ENCODE peak calls at places on chromosome 14, in six cellular contexts. B is cardiac muscle cell, D is body of pancreas, F is lung, P is upper lobe of right lung, J is neural progenitor cell. Q is an unnamed sample.

GRCh38 chr14:104110491-104111209 is 25.1 kb downstream of the ASPG start:
- DNase-seq in B (no peak), D (no peak), F (no peak), P (peak), J (no peak), Q (no peak)

GRCh38 chr14:26281280-26281998 is 316.4 kb downstream of the NOVA1 start:
- DNase-seq in B (peak), D (no peak), F (no peak), P (no peak), J (no peak), Q (no peak)

GRCh38 chr14:36465178-36465577 is 54.9 kb downstream of the NKX2-1 start:
- DNase-seq in B (no peak), D (no peak), F (no peak), P (no peak), J (no peak), Q (no peak)

GRCh38 chr14:78135450-78135891 is 34.7 kb upstream of the NRXN3 start:
- DNase-seq in B (no peak), D (no peak), F (no peak), P (no peak), J (no peak), Q (no peak)

GRCh38 chr14:92649934-92650545 is 98.4 kb downstream of the LGMN start:
- DNase-seq in B (peak), D (peak), F (peak), P (peak), J (no peak), Q (no peak)

GRCh38 chr14:46571970-46572369 is 79.6 kb downstream of the RPL10L start:
- DNase-seq in B (peak), D (no peak), F (no peak), P (no peak), J (no peak), Q (no peak)

GRCh38 chr14:75506930-75507329 is 15.3 kb upstream of the BATF start:
- DNase-seq in B (no peak), D (no peak), F (no peak), P (no peak), J (no peak), Q (no peak)

GRCh38 chr14:32087173-32087861 is 10.2 kb downstream of the ARHGAP5 start:
- DNase-seq in B (peak), D (no peak), F (no peak), P (no peak), J (peak), Q (no peak)

GRCh38 chr14:24407608-24408325 is 9.0 kb downstream of the NYNRIN start:
- DNase-seq in B (no peak), D (no peak), F (no peak), P (no peak), J (no peak), Q (no peak)
- TF ChIP-seq CTCF in B (no peak), D (no peak), F (no peak), P (no peak), J (no peak), Q (no peak)

DNA sequence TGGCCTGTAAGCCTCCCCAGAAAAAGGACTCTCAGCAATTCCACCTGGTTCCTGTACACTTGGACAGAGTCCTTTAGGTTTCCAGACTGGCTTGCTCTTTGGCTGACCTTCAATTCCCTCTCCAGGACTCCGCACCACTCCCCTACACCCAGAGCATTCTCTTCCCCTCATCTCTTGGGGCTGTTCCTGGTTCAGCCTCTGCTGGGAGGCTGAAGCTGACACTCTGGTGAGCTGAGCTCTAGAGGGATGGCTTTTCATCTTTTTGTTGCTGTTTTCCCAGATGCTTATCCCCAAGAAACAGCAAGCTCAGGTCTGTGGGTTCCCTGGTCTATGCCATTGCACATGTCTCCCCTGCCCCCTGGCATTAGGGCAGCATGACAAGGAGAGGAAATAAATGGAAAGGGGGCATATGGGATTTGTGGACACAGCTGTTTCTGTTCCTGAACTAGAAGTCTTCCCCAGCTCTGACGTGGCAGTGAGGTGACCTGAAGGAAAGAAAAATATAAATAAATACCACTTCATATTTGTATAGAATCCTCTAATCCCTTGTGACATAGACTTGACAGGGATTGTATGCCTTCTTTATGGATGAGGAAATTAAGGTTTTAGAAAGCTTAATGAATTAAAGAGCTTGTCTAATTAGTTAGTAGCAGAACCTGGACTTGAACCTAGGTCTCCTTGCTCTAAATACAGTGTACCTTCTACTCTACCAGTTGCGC is 1.4 kb downstream of the RNASE7 start:
- DNase-seq in B (no peak), D (peak), F (no peak), P (no peak), J (no peak), Q (no peak)
- H3K27ac ChIP-seq in B (no peak), D (peak), F (no peak), P (no peak), J (no peak), Q (peak)

DNA sequence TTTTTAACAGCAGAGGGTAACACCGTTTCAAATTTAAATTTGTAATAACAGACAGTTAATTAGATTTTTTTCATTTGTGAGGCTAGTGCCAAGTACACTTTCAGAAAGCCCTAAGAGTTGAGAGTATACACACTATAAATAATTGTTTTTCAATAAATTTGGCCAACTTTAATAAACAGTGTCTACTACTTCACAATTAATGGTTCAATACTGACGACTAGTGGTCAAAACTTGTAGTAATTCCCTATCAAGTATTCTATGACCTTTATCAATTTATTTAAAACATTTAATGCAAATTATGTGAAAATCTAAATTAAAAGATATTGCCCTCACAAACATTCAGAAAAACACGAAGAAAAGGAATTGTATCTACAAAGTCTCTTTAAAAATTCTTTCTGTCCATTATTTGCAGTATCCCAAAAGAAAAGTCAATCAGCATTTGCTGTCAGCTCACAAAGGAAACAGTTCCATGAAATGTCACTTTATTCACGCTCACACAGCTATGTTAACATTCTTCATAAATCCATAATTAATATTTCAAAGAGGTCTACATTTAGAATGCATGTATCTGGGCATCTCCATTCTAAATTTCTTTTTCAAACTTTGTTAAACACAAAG is 91.2 kb downstream of the CEP128 start:
- DNase-seq in B (peak), D (no peak), F (no peak), P (no peak), J (peak), Q (no peak)
- TF ChIP-seq CTCF in B (peak), D (peak), F (peak), P (peak), J (peak), Q (peak)

DNA sequence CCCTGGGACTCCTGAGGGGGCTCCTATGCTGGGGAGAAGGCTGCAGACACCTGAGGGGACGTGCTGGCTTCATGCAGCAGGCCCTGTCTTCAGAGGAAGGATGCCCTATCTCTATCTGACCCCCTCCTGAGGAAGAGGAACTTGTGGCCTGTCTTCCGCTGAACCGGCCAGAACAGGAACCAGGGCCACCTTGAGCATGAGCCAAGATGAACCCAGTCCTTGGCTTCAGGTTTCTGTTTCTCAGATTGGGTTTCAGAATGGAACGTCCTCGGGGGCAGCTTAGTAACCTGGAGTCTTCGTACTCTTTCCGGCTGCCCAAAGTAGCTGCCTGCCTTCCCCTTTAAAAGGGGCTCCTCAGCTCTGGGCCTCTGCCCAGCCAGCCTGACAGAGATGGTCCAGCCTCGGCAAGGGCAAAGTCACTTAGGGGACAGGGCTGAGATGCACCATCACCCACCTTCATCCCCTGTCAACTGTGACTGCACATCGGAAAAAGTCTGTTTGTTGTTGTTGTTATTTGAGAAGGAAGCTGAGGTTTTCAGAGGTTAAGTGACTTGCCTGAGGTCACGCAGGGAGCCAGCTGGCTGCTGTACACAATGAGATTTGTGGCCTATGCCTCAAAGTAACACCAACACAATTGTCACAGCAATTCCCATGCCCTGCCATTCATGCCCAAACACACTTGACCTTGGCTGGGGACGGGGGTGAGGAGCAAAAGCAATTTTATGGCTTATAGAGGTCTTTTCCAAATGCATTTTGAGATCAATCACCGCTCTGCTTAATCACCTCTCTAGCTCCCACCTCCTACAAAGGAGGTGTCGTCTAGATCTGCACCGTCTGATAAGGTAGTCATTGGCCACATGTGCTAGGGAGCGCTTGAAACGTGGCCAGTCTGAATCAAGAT is 13.4 kb downstream of the ASB2 start:
- DNase-seq in B (no peak), D (peak), F (no peak), P (no peak), J (no peak), Q (no peak)
- H3K27ac ChIP-seq in B (peak), D (no peak), F (peak), P (peak), J (no peak), Q (no peak)

GRCh38 chr14:88868558-88869159 is 44.2 kb downstream of the TTC8 start:
- DNase-seq in B (peak), D (no peak), F (no peak), P (no peak), J (no peak), Q (no peak)
- TF ChIP-seq CTCF in B (peak), D (peak), F (no peak), P (peak), J (peak), Q (no peak)

GRCh38 chr14:100568164-100568997 is 18.8 kb downstream of the BEGAIN start:
- DNase-seq in B (no peak), D (no peak), F (no peak), P (no peak), J (peak), Q (no peak)

GRCh38 chr14:100566119-100566518 is 21.1 kb downstream of the BEGAIN start:
- DNase-seq in B (no peak), D (peak), F (no peak), P (no peak), J (no peak), Q (no peak)

GRCh38 chr14:100567877-100568163 is 19.4 kb downstream of the BEGAIN start:
- DNase-seq in B (no peak), D (no peak), F (no peak), P (no peak), J (peak), Q (no peak)

GRCh38 chr14:100566586-100566985 is 20.6 kb downstream of the BEGAIN start:
- DNase-seq in B (no peak), D (no peak), F (no peak), P (no peak), J (no peak), Q (no peak)

GRCh38 chr14:100567009-100567876 is 20.0 kb downstream of the BEGAIN start:
- DNase-seq in B (no peak), D (peak), F (no peak), P (no peak), J (peak), Q (no peak)
- H3K27ac ChIP-seq in B (no peak), D (peak), F (no peak), P (no peak), J (no peak), Q (no peak)

Q was measured in dorsolateral prefrontal cortex.